ENCODE peak calls at places on chromosomes 1 and 21, in eight cellular contexts. N is iris pigment epithelial cell; L is fibroblast of mammary gland; P is aorta; D is activated CD8-positive, alpha-beta memory T cell treated with anti-CD3 and anti-CD28 coated beads for 24 hours; E is globus pallidus; M is progenitor cell of endocrine pancreas; J is CD4-positive, alpha-beta memory T cell. Z is an unnamed sample.
A peak's percentile ranks its signal among the peaks of the same experiment; 100 is the strongest.

GRCh38 chr1:155471026-155471425 is 91.6 kb downstream of the ASH1L start:
- DNase-seq in N (no peak), L (no peak), P (no peak), D (no peak), E (peak; percentile 78), M (no peak), J (no peak), Z (no peak)

GRCh38 chr1:96049759-96050409 is 671.7 kb upstream of the PTBP2 start:
- DNase-seq in N (peak; percentile 12), L (peak; percentile 2), P (no peak), D (no peak), E (no peak), M (no peak), J (no peak), Z (no peak)

GRCh38 chr1:56434659-56435202 is 144.6 kb downstream of the PLPP3 start:
- DNase-seq in N (no peak), L (no peak), P (no peak), D (no peak), E (no peak), M (no peak), J (no peak), Z (no peak)

GRCh38 chr1:222124602-222125001 is 382.7 kb upstream of the DUSP10 start:
- DNase-seq in N (no peak), L (peak; percentile 7), P (no peak), D (no peak), E (no peak), M (no peak), J (no peak), Z (no peak)

GRCh38 chr21:42360317-42360716 is 6.0 kb downstream of the TFF1 start:
- DNase-seq in N (no peak), L (no peak), P (no peak), D (no peak), E (no peak), M (no peak), J (no peak), Z (no peak)

GRCh38 chr1:116763787-116764465 is 9.7 kb downstream of the CD2 start:
- DNase-seq in N (no peak), L (peak; percentile 30), P (no peak), D (peak; percentile 87), E (no peak), M (no peak), J (peak; percentile 80), Z (peak; percentile 4)

GRCh38 chr1:226644541-226645176 is 94.4 kb downstream of the ITPKB start:
- DNase-seq in N (no peak), L (no peak), P (peak; percentile 38), D (no peak), E (no peak), M (no peak), J (peak; percentile 35), Z (no peak)

GRCh38 chr1:199279107-199279506 is 640.3 kb downstream of the PTPRC start:
- DNase-seq in N (peak; percentile 59), L (peak; percentile 23), P (no peak), D (no peak), E (no peak), M (no peak), J (no peak), Z (no peak)

GRCh38 chr21:36744560-36745231 is 45.8 kb downstream of the SIM2 start:
- DNase-seq in N (no peak), L (no peak), P (peak; percentile 55), D (no peak), E (no peak), M (no peak), J (no peak), Z (no peak)

GRCh38 chr1:197614916-197615692 is 160.2 kb downstream of the DENND1B start:
- DNase-seq in N (peak; percentile 52), L (peak; percentile 52), P (no peak), D (no peak), E (peak; percentile 5), M (no peak), J (no peak), Z (peak; percentile 61)

GRCh38 chr1:8059161-8059622 is 33.1 kb upstream of the ERRFI1 start:
- DNase-seq in N (peak; percentile 92), L (peak; percentile 63), P (peak; percentile 60), D (no peak), E (no peak), M (no peak), J (no peak), Z (no peak)

GRCh38 chr1:54003249-54003646 is 14.7 kb downstream of the LDLRAD1 start:
- DNase-seq in N (no peak), L (no peak), P (no peak), D (no peak), E (no peak), M (no peak), J (no peak), Z (no peak)

GRCh38 chr1:35001743-35002142 is 16.6 kb upstream of the TMEM35B start:
- DNase-seq in N (peak; percentile 29), L (no peak), P (no peak), D (no peak), E (no peak), M (no peak), J (no peak), Z (no peak)